ENCODE peak calls at places on chromosomes 6 and 20, in eight cellular contexts. One of them, this sample, is unnamed. For H3K36me3, the result is how much of the 10 kb centered on the place peaks cover.

GRCh38 chr6:149855040-149855654 is 9.0 kb downstream of the LRP11 start:
- DNase-seq in NT2/D1: no peak
- DNase-seq in aorta: no peak
- DNase-seq in brain microvascular endothelial cell: peak
- DNase-seq in PC-9: peak
- DNase-seq in hepatocyte: peak
- DNase-seq in psoas muscle: no peak
- DNase-seq in MM.1S: no peak
- DNase-seq in this sample: no peak

GRCh38 chr20:57622579-57623381 is 2.6 kb upstream of the ZBP1 start:
- DNase-seq in PC-9: peak
- DNase-seq in brain microvascular endothelial cell: peak
- DNase-seq in aorta: peak
- DNase-seq in NT2/D1: peak
- DNase-seq in hepatocyte: peak
- DNase-seq in psoas muscle: no peak
- DNase-seq in MM.1S: peak
- DNase-seq in this sample: no peak

GRCh38 chr6:134425521-134426316 is 107.8 kb upstream of the SGK1 start:
- DNase-seq in PC-9: no peak
- DNase-seq in NT2/D1: no peak
- DNase-seq in psoas muscle: no peak
- DNase-seq in hepatocyte: no peak
- DNase-seq in MM.1S: no peak
- DNase-seq in brain microvascular endothelial cell: peak
- DNase-seq in aorta: no peak
- DNase-seq in this sample: no peak

GRCh38 chr20:47125553-47126373 is 230.7 kb downstream of the ZMYND8 start:
- DNase-seq in aorta: no peak
- DNase-seq in psoas muscle: no peak
- DNase-seq in NT2/D1: no peak
- DNase-seq in brain microvascular endothelial cell: no peak
- DNase-seq in MM.1S: no peak
- DNase-seq in PC-9: peak
- DNase-seq in hepatocyte: no peak
- DNase-seq in this sample: no peak

GRCh38 chr6:37640776-37641395 is 56.8 kb downstream of the MDGA1 start:
- DNase-seq in brain microvascular endothelial cell: no peak
- DNase-seq in aorta: no peak
- DNase-seq in PC-9: no peak
- DNase-seq in hepatocyte: no peak
- DNase-seq in MM.1S: no peak
- DNase-seq in NT2/D1: no peak
- DNase-seq in psoas muscle: no peak
- DNase-seq in this sample: no peak

GRCh38 chr6:117906454-117906904 is 585 bp upstream of the SLC35F1 start:
- DNase-seq in hepatocyte: no peak
- DNase-seq in brain microvascular endothelial cell: no peak
- DNase-seq in MM.1S: peak
- DNase-seq in aorta: no peak
- DNase-seq in psoas muscle: no peak
- DNase-seq in NT2/D1: no peak
- DNase-seq in PC-9: no peak
- DNase-seq in this sample: no peak

GRCh38 chr20:62754991-62755356 is 41.3 kb upstream of the MRGBP start:
- DNase-seq in brain microvascular endothelial cell: no peak
- DNase-seq in psoas muscle: no peak
- DNase-seq in NT2/D1: no peak
- DNase-seq in hepatocyte: no peak
- DNase-seq in PC-9: no peak
- DNase-seq in MM.1S: no peak
- DNase-seq in aorta: no peak
- DNase-seq in this sample: no peak

GRCh38 chr20:1761116-1761515 is 103.5 kb upstream of the SIRPG start:
- DNase-seq in hepatocyte: no peak
- DNase-seq in PC-9: peak
- DNase-seq in brain microvascular endothelial cell: peak
- DNase-seq in aorta: no peak
- DNase-seq in psoas muscle: no peak
- DNase-seq in NT2/D1: no peak
- DNase-seq in MM.1S: no peak
- DNase-seq in this sample: peak

GRCh38 chr6:139443226-139444112 is 69.0 kb upstream of the CITED2 start:
- DNase-seq in PC-9: no peak
- DNase-seq in aorta: no peak
- DNase-seq in psoas muscle: no peak
- DNase-seq in MM.1S: no peak
- DNase-seq in hepatocyte: no peak
- DNase-seq in NT2/D1: no peak
- DNase-seq in brain microvascular endothelial cell: no peak
- DNase-seq in this sample: peak

DNA sequence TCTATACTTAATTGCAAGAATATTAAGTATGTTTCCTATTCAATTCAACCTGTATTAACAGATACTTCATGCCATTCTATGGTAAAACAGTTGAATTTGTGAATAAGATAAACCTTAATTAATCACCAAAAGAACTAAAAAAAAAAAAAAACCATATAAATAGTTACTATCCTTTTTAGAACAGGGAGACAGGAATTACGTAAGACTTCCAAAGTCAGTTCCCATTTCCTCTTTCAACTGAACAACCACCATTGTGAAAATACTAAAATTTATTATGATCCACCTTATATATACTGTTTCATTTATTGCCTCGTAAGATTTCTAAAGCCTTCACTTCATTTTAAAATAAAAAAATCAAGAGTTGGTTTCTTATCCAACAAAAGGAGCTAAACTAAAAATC is 9.4 kb downstream of the CCNC start:
- DNase-seq in MM.1S: no peak
- DNase-seq in NT2/D1: no peak
- DNase-seq in brain microvascular endothelial cell: no peak
- DNase-seq in PC-9: no peak
- DNase-seq in aorta: no peak
- DNase-seq in hepatocyte: no peak
- DNase-seq in psoas muscle: no peak
- DNase-seq in this sample: no peak
- H3K36me3 ChIP-seq in MM.1S: under half
- H3K36me3 ChIP-seq in NT2/D1: under half
- H3K36me3 ChIP-seq in brain microvascular endothelial cell: under half
- H3K36me3 ChIP-seq in PC-9: half or more
- H3K36me3 ChIP-seq in aorta: under half
- H3K36me3 ChIP-seq in hepatocyte: under half
- H3K36me3 ChIP-seq in psoas muscle: under half
- H3K36me3 ChIP-seq in this sample: under half

DNA sequence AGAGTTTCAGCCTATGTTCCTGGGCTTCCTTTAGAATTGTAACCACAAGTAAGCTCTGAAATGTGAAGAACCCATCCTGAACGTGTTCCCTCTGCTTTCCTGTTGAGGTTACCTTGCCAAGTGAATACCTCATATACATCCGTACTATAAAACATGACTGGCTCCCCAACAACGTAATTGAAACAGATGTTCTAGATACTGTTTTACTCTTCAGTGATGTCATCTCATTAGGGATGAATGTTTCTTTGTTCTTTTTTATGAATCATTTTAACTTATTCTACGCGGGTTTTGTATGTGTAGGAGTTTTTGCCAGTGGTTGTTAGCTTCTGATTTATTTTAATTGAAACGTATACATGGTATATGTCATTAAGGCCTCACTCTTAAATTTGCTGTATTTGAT is 166.8 kb downstream of the SAMD5 start:
- DNase-seq in brain microvascular endothelial cell: no peak
- DNase-seq in hepatocyte: no peak
- DNase-seq in PC-9: no peak
- DNase-seq in psoas muscle: no peak
- DNase-seq in aorta: no peak
- DNase-seq in MM.1S: no peak
- DNase-seq in NT2/D1: no peak
- DNase-seq in this sample: no peak
- H3K36me3 ChIP-seq in brain microvascular endothelial cell: under half
- H3K36me3 ChIP-seq in hepatocyte: under half
- H3K36me3 ChIP-seq in PC-9: under half
- H3K36me3 ChIP-seq in psoas muscle: under half
- H3K36me3 ChIP-seq in aorta: under half
- H3K36me3 ChIP-seq in MM.1S: under half
- H3K36me3 ChIP-seq in NT2/D1: under half
- H3K36me3 ChIP-seq in this sample: under half

GRCh38 chr20:50129662-50130345 is 16.9 kb upstream of the UBE2V1 start:
- DNase-seq in hepatocyte: no peak
- DNase-seq in NT2/D1: no peak
- DNase-seq in aorta: peak
- DNase-seq in brain microvascular endothelial cell: no peak
- DNase-seq in psoas muscle: no peak
- DNase-seq in PC-9: no peak
- DNase-seq in MM.1S: no peak
- DNase-seq in this sample: no peak
- H3K36me3 ChIP-seq in hepatocyte: under half
- H3K36me3 ChIP-seq in NT2/D1: half or more
- H3K36me3 ChIP-seq in aorta: under half
- H3K36me3 ChIP-seq in brain microvascular endothelial cell: half or more
- H3K36me3 ChIP-seq in psoas muscle: under half
- H3K36me3 ChIP-seq in PC-9: under half
- H3K36me3 ChIP-seq in MM.1S: under half
- H3K36me3 ChIP-seq in this sample: under half

GRCh38 chr6:43522547-43523263 is 5.8 kb downstream of the POLR1C start:
- DNase-seq in MM.1S: no peak
- DNase-seq in PC-9: no peak
- DNase-seq in hepatocyte: no peak
- DNase-seq in brain microvascular endothelial cell: no peak
- DNase-seq in aorta: no peak
- DNase-seq in psoas muscle: no peak
- DNase-seq in NT2/D1: no peak
- DNase-seq in this sample: no peak
- H3K36me3 ChIP-seq in MM.1S: under half
- H3K36me3 ChIP-seq in PC-9: under half
- H3K36me3 ChIP-seq in hepatocyte: under half
- H3K36me3 ChIP-seq in brain microvascular endothelial cell: half or more
- H3K36me3 ChIP-seq in aorta: under half
- H3K36me3 ChIP-seq in psoas muscle: under half
- H3K36me3 ChIP-seq in NT2/D1: half or more
- H3K36me3 ChIP-seq in this sample: under half

This sample was measured in BJ.